ENCODE peak calls at places on chromosomes 2 and 18, in six cellular contexts. S is EH, P is fibroblast of lung, J is KBM-7, R is foreskin fibroblast, V is posterior cingulate gyrus. D is an unnamed sample.

GRCh38 chr2:46490521-46491141 is 11.3 kb downstream of the TMEM247 start:
- DNase-seq in V (peak; percentile 86), J (peak; percentile 81), S (peak; percentile 27), P (peak; percentile 70), R (peak; percentile 60), D (no peak)

GRCh38 chr2:73255907-73256617 is 22.0 kb downstream of the CCT7 start:
- DNase-seq in S (no peak), P (no peak), V (no peak), J (no peak), R (no peak), D (no peak)

GRCh38 chr2:120758181-120759048 is 22.7 kb downstream of the GLI2 start:
- DNase-seq in V (peak; percentile 85), S (peak; percentile 78), P (peak; percentile 79), J (no peak), R (peak; percentile 68), D (peak; percentile 75)

GRCh38 chr2:187580462-187581124 is 26.4 kb upstream of the TFPI start:
- DNase-seq in R (peak; percentile 80), P (peak; percentile 91), S (peak; percentile 75), J (peak; percentile 70), V (no peak), D (no peak)

GRCh38 chr2:96273763-96274162 is 7.7 kb downstream of the CIAO1 start:
- DNase-seq in V (peak; percentile 31), J (no peak), P (no peak), S (no peak), R (peak; percentile 25), D (no peak)

GRCh38 chr2:222736301-222736700 is 64.8 kb downstream of the MOGAT1 start:
- DNase-seq in S (peak; percentile 88), J (no peak), P (no peak), R (peak; percentile 47), V (no peak), D (no peak)

GRCh38 chr18:805755-806110 is 6.3 kb downstream of the YES1 start:
- DNase-seq in R (no peak), S (no peak), P (no peak), V (no peak), J (no peak), D (no peak)

GRCh38 chr18:48777026-48777736 is 173.6 kb downstream of the SMAD7 start:
- DNase-seq in J (peak; percentile 66), P (peak; percentile 42), R (peak; percentile 58), V (peak; percentile 87), S (peak; percentile 53), D (no peak)

GRCh38 chr2:100783986-100784385 is 36.0 kb upstream of the NPAS2 start:
- DNase-seq in V (no peak), S (peak; percentile 18), J (no peak), R (no peak), P (no peak), D (no peak)

GRCh38 chr2:99079226-99079625 is 62.3 kb upstream of the C2orf15 start:
- DNase-seq in S (peak; percentile 11), R (peak; percentile 25), J (no peak), P (no peak), V (no peak), D (no peak)

GRCh38 chr18:37270046-37270665 is 295.4 kb downstream of the CELF4 start:
- DNase-seq in P (peak; percentile 56), S (peak; percentile 60), V (no peak), R (peak; percentile 78), J (peak; percentile 53), D (no peak)

D was measured in Right ventricle myocardium inferior.